ENCODE peak calls at places on chromosomes 4 and X, in eight cellular contexts. One of them, this sample, is unnamed.

GRCh38 chrX:121649414-121649813 is 602.0 kb downstream of the GLUD2 start:
- DNase-seq in NCI-H510A treated with DMSO at 0.1 percent for 48 hours: no peak
- DNase-seq in hippocampal formation: no peak
- DNase-seq in Caco-2: no peak
- DNase-seq in suprapubic skin: no peak
- DNase-seq in central memory CD4-positive, alpha-beta T cell: no peak
- DNase-seq in NCI-H1092: no peak
- DNase-seq in aorta: no peak
- DNase-seq in this sample: no peak

GRCh38 chr4:7901274-7901845 is 38.3 kb downstream of the AFAP1 start:
- DNase-seq in NCI-H510A treated with DMSO at 0.1 percent for 48 hours: peak; percentile 40
- DNase-seq in hippocampal formation: no peak
- DNase-seq in Caco-2: no peak
- DNase-seq in suprapubic skin: no peak
- DNase-seq in central memory CD4-positive, alpha-beta T cell: no peak
- DNase-seq in NCI-H1092: no peak
- DNase-seq in aorta: no peak
- DNase-seq in this sample: peak; percentile 79

GRCh38 chrX:68912113-68912980 is 83.5 kb downstream of the EFNB1 start:
- DNase-seq in NCI-H510A treated with DMSO at 0.1 percent for 48 hours: no peak
- DNase-seq in hippocampal formation: no peak
- DNase-seq in Caco-2: no peak
- DNase-seq in suprapubic skin: no peak
- DNase-seq in central memory CD4-positive, alpha-beta T cell: no peak
- DNase-seq in NCI-H1092: no peak
- DNase-seq in aorta: no peak
- DNase-seq in this sample: no peak

GRCh38 chrX:111515298-111515697 is 3.9 kb downstream of the SERTM2 start:
- DNase-seq in NCI-H510A treated with DMSO at 0.1 percent for 48 hours: no peak
- DNase-seq in hippocampal formation: no peak
- DNase-seq in Caco-2: no peak
- DNase-seq in suprapubic skin: no peak
- DNase-seq in central memory CD4-positive, alpha-beta T cell: no peak
- DNase-seq in NCI-H1092: no peak
- DNase-seq in aorta: no peak
- DNase-seq in this sample: no peak

GRCh38 chr4:80407246-80407645 is 71.7 kb downstream of the CFAP299 start:
- DNase-seq in NCI-H510A treated with DMSO at 0.1 percent for 48 hours: no peak
- DNase-seq in hippocampal formation: no peak
- DNase-seq in Caco-2: no peak
- DNase-seq in suprapubic skin: no peak
- DNase-seq in central memory CD4-positive, alpha-beta T cell: no peak
- DNase-seq in NCI-H1092: no peak
- DNase-seq in aorta: no peak
- DNase-seq in this sample: no peak

GRCh38 chrX:154409222-154409871 is at the start of gene DNASE1L1:
- DNase-seq in NCI-H510A treated with DMSO at 0.1 percent for 48 hours: no peak
- DNase-seq in hippocampal formation: no peak
- DNase-seq in Caco-2: peak; percentile 79
- DNase-seq in suprapubic skin: peak; percentile 90
- DNase-seq in central memory CD4-positive, alpha-beta T cell: no peak
- DNase-seq in NCI-H1092: no peak
- DNase-seq in aorta: peak; percentile 95
- DNase-seq in this sample: no peak

GRCh38 chr4:89562715-89563114 is 255.1 kb upstream of the GPRIN3 start:
- DNase-seq in NCI-H510A treated with DMSO at 0.1 percent for 48 hours: no peak
- DNase-seq in hippocampal formation: no peak
- DNase-seq in Caco-2: no peak
- DNase-seq in suprapubic skin: no peak
- DNase-seq in central memory CD4-positive, alpha-beta T cell: no peak
- DNase-seq in NCI-H1092: no peak
- DNase-seq in aorta: no peak
- DNase-seq in this sample: no peak

GRCh38 chrX:132022115-132022862 is 813 bp upstream of the STK26 start:
- DNase-seq in NCI-H510A treated with DMSO at 0.1 percent for 48 hours: peak; percentile 11
- DNase-seq in hippocampal formation: no peak
- DNase-seq in Caco-2: peak; percentile 26
- DNase-seq in suprapubic skin: no peak
- DNase-seq in central memory CD4-positive, alpha-beta T cell: peak; percentile 28
- DNase-seq in NCI-H1092: no peak
- DNase-seq in aorta: no peak
- DNase-seq in this sample: no peak

GRCh38 chrX:113136841-113137240 is 296.2 kb upstream of the AMOT start:
- DNase-seq in NCI-H510A treated with DMSO at 0.1 percent for 48 hours: no peak
- DNase-seq in hippocampal formation: no peak
- DNase-seq in Caco-2: no peak
- DNase-seq in suprapubic skin: no peak
- DNase-seq in central memory CD4-positive, alpha-beta T cell: no peak
- DNase-seq in NCI-H1092: no peak
- DNase-seq in aorta: no peak
- DNase-seq in this sample: no peak

GRCh38 chrX:147226801-147227200 is 412.3 kb upstream of the CXorf51A start:
- DNase-seq in NCI-H510A treated with DMSO at 0.1 percent for 48 hours: no peak
- DNase-seq in hippocampal formation: no peak
- DNase-seq in Caco-2: no peak
- DNase-seq in suprapubic skin: no peak
- DNase-seq in central memory CD4-positive, alpha-beta T cell: no peak
- DNase-seq in NCI-H1092: no peak
- DNase-seq in aorta: no peak
- DNase-seq in this sample: no peak

GRCh38 chr4:172786039-172786792 is 382.4 kb upstream of the GALNT7 start:
- DNase-seq in NCI-H510A treated with DMSO at 0.1 percent for 48 hours: no peak
- DNase-seq in hippocampal formation: no peak
- DNase-seq in Caco-2: no peak
- DNase-seq in suprapubic skin: no peak
- DNase-seq in central memory CD4-positive, alpha-beta T cell: no peak
- DNase-seq in NCI-H1092: no peak
- DNase-seq in aorta: peak; percentile 64
- DNase-seq in this sample: no peak

GRCh38 chr4:10336471-10336870 is 120.8 kb downstream of the ZNF518B start:
- DNase-seq in NCI-H510A treated with DMSO at 0.1 percent for 48 hours: no peak
- DNase-seq in hippocampal formation: no peak
- DNase-seq in Caco-2: no peak
- DNase-seq in suprapubic skin: no peak
- DNase-seq in central memory CD4-positive, alpha-beta T cell: no peak
- DNase-seq in NCI-H1092: no peak
- DNase-seq in aorta: no peak
- DNase-seq in this sample: no peak

GRCh38 chr4:7638984-7639789 is 204.5 kb upstream of the PSAPL1 start:
- DNase-seq in NCI-H510A treated with DMSO at 0.1 percent for 48 hours: no peak
- DNase-seq in hippocampal formation: no peak
- DNase-seq in Caco-2: peak; percentile 55
- DNase-seq in suprapubic skin: no peak
- DNase-seq in central memory CD4-positive, alpha-beta T cell: no peak
- DNase-seq in NCI-H1092: no peak
- DNase-seq in aorta: peak; percentile 64
- DNase-seq in this sample: no peak

GRCh38 chr4:73872331-73873108 is 3.3 kb downstream of the CXCL1 start:
- DNase-seq in NCI-H510A treated with DMSO at 0.1 percent for 48 hours: no peak
- DNase-seq in hippocampal formation: no peak
- DNase-seq in Caco-2: no peak
- DNase-seq in suprapubic skin: no peak
- DNase-seq in central memory CD4-positive, alpha-beta T cell: no peak
- DNase-seq in NCI-H1092: no peak
- DNase-seq in aorta: no peak
- DNase-seq in this sample: no peak

GRCh38 chr4:138741778-138742377 is 273.7 kb upstream of the NOCT start:
- DNase-seq in NCI-H510A treated with DMSO at 0.1 percent for 48 hours: peak; percentile 41
- DNase-seq in hippocampal formation: no peak
- DNase-seq in Caco-2: no peak
- DNase-seq in suprapubic skin: no peak
- DNase-seq in central memory CD4-positive, alpha-beta T cell: no peak
- DNase-seq in NCI-H1092: no peak
- DNase-seq in aorta: no peak
- DNase-seq in this sample: peak; percentile 3

GRCh38 chr4:78644744-78645330 is 93.3 kb downstream of the ANXA3 start:
- DNase-seq in NCI-H510A treated with DMSO at 0.1 percent for 48 hours: peak; percentile 31
- DNase-seq in hippocampal formation: peak; percentile 64
- DNase-seq in Caco-2: peak; percentile 57
- DNase-seq in suprapubic skin: no peak
- DNase-seq in central memory CD4-positive, alpha-beta T cell: peak; percentile 30
- DNase-seq in NCI-H1092: no peak
- DNase-seq in aorta: no peak
- DNase-seq in this sample: peak; percentile 46

GRCh38 chrX:74925210-74926088 is at the start of gene NEXMIF:
- DNase-seq in NCI-H510A treated with DMSO at 0.1 percent for 48 hours: peak; percentile 72
- DNase-seq in hippocampal formation: no peak
- DNase-seq in Caco-2: peak; percentile 57
- DNase-seq in suprapubic skin: no peak
- DNase-seq in central memory CD4-positive, alpha-beta T cell: peak; percentile 8
- DNase-seq in NCI-H1092: peak; percentile 65
- DNase-seq in aorta: no peak
- DNase-seq in this sample: no peak

GRCh38 chr4:184534511-184535391 is 60.4 kb upstream of the IRF2 start:
- DNase-seq in NCI-H510A treated with DMSO at 0.1 percent for 48 hours: no peak
- DNase-seq in hippocampal formation: no peak
- DNase-seq in Caco-2: no peak
- DNase-seq in suprapubic skin: no peak
- DNase-seq in central memory CD4-positive, alpha-beta T cell: peak; percentile 58
- DNase-seq in NCI-H1092: no peak
- DNase-seq in aorta: no peak
- DNase-seq in this sample: no peak

GRCh38 chrX:154348114-154348531 is 26.3 kb downstream of the FLNA start:
- DNase-seq in NCI-H510A treated with DMSO at 0.1 percent for 48 hours: no peak
- DNase-seq in hippocampal formation: no peak
- DNase-seq in Caco-2: no peak
- DNase-seq in suprapubic skin: no peak
- DNase-seq in central memory CD4-positive, alpha-beta T cell: no peak
- DNase-seq in NCI-H1092: no peak
- DNase-seq in aorta: no peak
- DNase-seq in this sample: no peak

GRCh38 chr4:140103676-140104075 is 50.3 kb downstream of the MAML3 start:
- DNase-seq in NCI-H510A treated with DMSO at 0.1 percent for 48 hours: no peak
- DNase-seq in hippocampal formation: no peak
- DNase-seq in Caco-2: no peak
- DNase-seq in suprapubic skin: no peak
- DNase-seq in central memory CD4-positive, alpha-beta T cell: peak; percentile 10
- DNase-seq in NCI-H1092: no peak
- DNase-seq in aorta: no peak
- DNase-seq in this sample: no peak

GRCh38 chrX:21528076-21528475 is 130.1 kb downstream of the KLHL34 start:
- DNase-seq in NCI-H510A treated with DMSO at 0.1 percent for 48 hours: no peak
- DNase-seq in hippocampal formation: no peak
- DNase-seq in Caco-2: no peak
- DNase-seq in suprapubic skin: no peak
- DNase-seq in central memory CD4-positive, alpha-beta T cell: no peak
- DNase-seq in NCI-H1092: no peak
- DNase-seq in aorta: no peak
- DNase-seq in this sample: no peak

GRCh38 chrX:18617351-18617750 is 54.6 kb downstream of the RS1 start:
- DNase-seq in NCI-H510A treated with DMSO at 0.1 percent for 48 hours: no peak
- DNase-seq in hippocampal formation: no peak
- DNase-seq in Caco-2: peak; percentile 66
- DNase-seq in suprapubic skin: no peak
- DNase-seq in central memory CD4-positive, alpha-beta T cell: no peak
- DNase-seq in NCI-H1092: no peak
- DNase-seq in aorta: no peak
- DNase-seq in this sample: no peak

GRCh38 chr4:74217365-74217764 is 59.4 kb downstream of the MTHFD2L start:
- DNase-seq in NCI-H510A treated with DMSO at 0.1 percent for 48 hours: no peak
- DNase-seq in hippocampal formation: no peak
- DNase-seq in Caco-2: no peak
- DNase-seq in suprapubic skin: no peak
- DNase-seq in central memory CD4-positive, alpha-beta T cell: no peak
- DNase-seq in NCI-H1092: no peak
- DNase-seq in aorta: no peak
- DNase-seq in this sample: no peak

GRCh38 chr4:94826206-94826605 is 68.5 kb downstream of the BMPR1B start:
- DNase-seq in NCI-H510A treated with DMSO at 0.1 percent for 48 hours: no peak
- DNase-seq in hippocampal formation: no peak
- DNase-seq in Caco-2: no peak
- DNase-seq in suprapubic skin: no peak
- DNase-seq in central memory CD4-positive, alpha-beta T cell: no peak
- DNase-seq in NCI-H1092: no peak
- DNase-seq in aorta: no peak
- DNase-seq in this sample: no peak

GRCh38 chrX:40279091-40279430 is 181.3 kb upstream of the BCOR start:
- DNase-seq in NCI-H510A treated with DMSO at 0.1 percent for 48 hours: no peak
- DNase-seq in hippocampal formation: no peak
- DNase-seq in Caco-2: no peak
- DNase-seq in suprapubic skin: no peak
- DNase-seq in central memory CD4-positive, alpha-beta T cell: no peak
- DNase-seq in NCI-H1092: no peak
- DNase-seq in aorta: no peak
- DNase-seq in this sample: no peak

GRCh38 chrX:57453901-57454300 is 137.9 kb upstream of the ZXDB start:
- DNase-seq in NCI-H510A treated with DMSO at 0.1 percent for 48 hours: no peak
- DNase-seq in hippocampal formation: no peak
- DNase-seq in Caco-2: peak; percentile 5
- DNase-seq in suprapubic skin: no peak
- DNase-seq in central memory CD4-positive, alpha-beta T cell: peak; percentile 15
- DNase-seq in NCI-H1092: no peak
- DNase-seq in aorta: no peak
- DNase-seq in this sample: peak; percentile 37

GRCh38 chr4:161577604-161578301 is 586.0 kb downstream of the FSTL5 start:
- DNase-seq in NCI-H510A treated with DMSO at 0.1 percent for 48 hours: no peak
- DNase-seq in hippocampal formation: no peak
- DNase-seq in Caco-2: no peak
- DNase-seq in suprapubic skin: no peak
- DNase-seq in central memory CD4-positive, alpha-beta T cell: no peak
- DNase-seq in NCI-H1092: no peak
- DNase-seq in aorta: no peak
- DNase-seq in this sample: no peak

This sample was measured in NCI-H1417.